ENCODE peak calls at places on chromosomes 6 and 20, in six cellular contexts. W is foreskin fibroblast, L is lung, P is IMR-90, B is BE2C, Q is brain microvascular endothelial cell. D is an unnamed sample.

GRCh38 chr20:61924211-61924857 is 141.3 kb downstream of the TAF4 start:
- DNase-seq in B (no peak), L (no peak), P (no peak), Q (no peak), W (no peak), D (no peak)

GRCh38 chr6:130776287-130776925 is 50.8 kb upstream of the SMLR1 start:
- DNase-seq in L (no peak), P (no peak), Q (no peak), B (no peak), W (no peak), D (no peak)

GRCh38 chr20:13684566-13685222 is 46.0 kb upstream of the TASP1 start:
- DNase-seq in Q (no peak), L (no peak), W (peak), B (no peak), P (no peak), D (no peak)

GRCh38 chr6:6631526-6632276 is 43.2 kb downstream of the LY86 start:
- DNase-seq in Q (no peak), L (no peak), B (peak), P (no peak), W (peak), D (peak)

GRCh38 chr6:157669747-157670216 is 153.3 kb upstream of the SNX9 start:
- DNase-seq in W (peak), Q (peak), P (peak), B (peak), L (peak), D (peak)

GRCh38 chr20:31870703-31871601 is 518 bp downstream of the TTLL9 start:
- DNase-seq in W (no peak), B (no peak), L (no peak), Q (no peak), P (no peak), D (no peak)

GRCh38 chr6:99637629-99638028 is 31.0 kb downstream of the PRDM13 start:
- DNase-seq in L (no peak), W (no peak), B (no peak), P (no peak), Q (no peak), D (no peak)

GRCh38 chr20:45629496-45630100 is at the start of gene WFDC10A:
- DNase-seq in L (peak), W (peak), B (peak), Q (peak), P (peak), D (no peak)

GRCh38 chr6:160198577-160199211 is 59.9 kb downstream of the SLC22A2 start:
- DNase-seq in B (no peak), L (no peak), P (no peak), W (no peak), Q (no peak), D (no peak)

GRCh38 chr20:47274449-47275108 is 81.9 kb downstream of the ZMYND8 start:
- DNase-seq in W (peak), L (no peak), B (no peak), Q (peak), P (peak), D (peak)

GRCh38 chr6:169778646-169779045 is 27.2 kb downstream of the ERMARD start:
- DNase-seq in P (no peak), B (no peak), L (peak), Q (no peak), W (no peak), D (no peak)

GRCh38 chr6:169779896-169780295 is 28.5 kb downstream of the ERMARD start:
- DNase-seq in L (no peak), Q (no peak), W (no peak), B (no peak), P (no peak), D (no peak)

GRCh38 chr6:169777896-169778295 is 26.5 kb downstream of the ERMARD start:
- DNase-seq in B (no peak), Q (no peak), W (no peak), P (no peak), L (peak), D (no peak)

GRCh38 chr6:169780571-169781091 is 29.2 kb downstream of the ERMARD start:
- DNase-seq in P (peak), L (no peak), W (no peak), B (no peak), Q (no peak), D (no peak)

DNA sequence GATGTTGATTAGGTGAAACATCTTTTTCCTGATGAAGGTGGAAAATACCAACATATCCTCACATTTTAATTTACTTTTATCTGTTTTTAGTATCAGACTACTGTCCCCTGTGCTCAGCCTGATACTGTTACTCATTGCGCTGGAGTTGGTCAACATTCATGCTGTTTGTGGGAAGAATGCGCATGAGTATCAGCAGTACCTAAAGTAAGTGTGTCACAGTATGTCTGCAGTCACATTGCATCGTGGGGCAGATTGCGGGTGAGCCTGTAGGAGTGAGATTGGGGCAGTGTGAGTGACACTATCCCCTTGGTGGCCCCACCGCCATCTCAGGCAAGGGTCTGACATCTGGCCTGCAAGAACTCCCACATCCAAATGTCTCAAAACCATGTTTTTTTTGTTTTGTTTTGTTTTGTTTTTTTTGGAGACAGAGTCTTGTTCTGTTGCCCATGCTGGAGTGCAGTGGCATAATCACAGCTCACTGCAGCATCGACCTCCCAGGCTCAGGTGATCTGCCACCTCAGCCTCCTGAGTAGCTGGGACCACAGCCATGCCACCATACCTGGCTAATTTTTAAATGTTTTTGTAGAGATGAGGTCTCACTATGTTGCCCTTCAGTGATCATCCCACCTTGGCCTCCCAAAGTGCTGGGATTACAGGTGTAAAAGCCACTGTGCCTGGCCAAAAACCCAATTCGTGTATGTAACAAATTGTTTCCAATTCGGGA is 27.8 kb downstream of the ERMARD start:
- DNase-seq in B (no peak), Q (no peak), L (no peak), W (no peak), P (no peak), D (no peak)
- H3K4me3 ChIP-seq in B (no peak), Q (no peak), L (no peak), W (no peak), P (no peak), D (no peak)

DNA sequence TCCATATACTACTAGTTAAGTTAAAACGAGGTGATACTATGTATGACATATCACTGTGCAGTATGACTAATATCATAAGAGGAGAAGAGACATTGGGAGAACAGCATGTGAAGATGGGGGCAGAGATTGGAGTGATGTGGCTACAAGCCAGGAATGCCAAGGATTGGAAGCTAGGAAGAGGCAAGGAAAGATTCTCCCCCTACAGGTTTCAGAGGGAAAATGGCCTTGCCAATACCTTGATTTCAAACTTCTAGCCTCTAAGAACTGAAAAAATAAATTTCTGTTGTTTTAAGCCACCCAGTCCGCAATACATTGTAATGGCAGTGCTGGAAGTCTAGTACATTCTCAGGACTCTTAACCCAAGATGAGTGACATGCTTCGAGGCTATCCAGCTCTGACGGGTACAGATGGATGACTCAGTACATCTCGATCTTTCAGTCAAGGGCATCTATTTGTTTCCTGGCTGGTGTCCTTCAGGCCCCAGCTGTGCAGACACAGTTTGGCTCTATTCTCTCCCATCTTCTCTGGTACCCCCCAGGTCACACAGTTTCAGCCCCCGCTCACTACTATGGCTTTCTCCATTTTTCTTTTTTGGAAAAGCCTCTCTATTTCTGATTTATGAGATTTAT is 55.5 kb upstream of the THEMIS start:
- DNase-seq in L (no peak), Q (no peak), B (no peak), P (no peak), W (no peak), D (no peak)
- TF ChIP-seq CTCF in L (no peak), Q (peak), B (peak), P (no peak), W (peak), D (peak)

DNA sequence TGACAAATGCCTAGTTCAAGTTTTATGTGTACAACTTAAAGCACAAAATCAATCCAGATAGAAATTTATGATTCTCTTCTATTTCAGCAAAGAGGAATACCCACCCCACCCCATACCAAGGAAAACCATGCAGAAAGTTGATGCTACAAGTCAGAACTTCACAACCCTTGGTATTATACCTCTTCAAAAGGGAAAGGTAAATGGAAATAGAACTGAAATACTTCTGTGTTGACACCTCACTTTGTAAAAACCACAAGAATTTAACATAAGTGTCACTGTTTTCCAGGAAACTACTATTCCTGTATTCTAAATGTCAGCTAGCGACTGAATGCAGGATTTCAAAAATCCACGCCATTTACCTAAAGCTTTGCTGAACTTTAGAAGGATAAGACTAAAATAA is 3.7 kb downstream of the CPNE1 start:
- DNase-seq in Q (no peak), W (no peak), B (no peak), P (no peak), L (no peak), D (no peak)
- H3K4me3 ChIP-seq in Q (no peak), W (peak), B (no peak), P (no peak), L (no peak), D (no peak)

GRCh38 chr20:3820048-3820900 is at the start of gene AP5S1:
- DNase-seq in W (peak), P (peak), Q (peak), B (peak), L (peak), D (peak)

GRCh38 chr20:3819413-3820047 is 817 bp upstream of the AP5S1 start:
- DNase-seq in W (no peak), P (no peak), L (no peak), Q (no peak), B (no peak), D (no peak)

GRCh38 chr20:3820901-3821727 is 767 bp downstream of the AP5S1 start:
- DNase-seq in P (no peak), L (no peak), W (no peak), B (no peak), Q (no peak), D (no peak)

GRCh38 chr20:3815703-3816315 is 4.5 kb upstream of the AP5S1 start:
- DNase-seq in Q (no peak), P (no peak), W (no peak), B (no peak), L (no peak), D (no peak)

GRCh38 chr20:3818155-3819151 is 1.9 kb upstream of the AP5S1 start:
- DNase-seq in B (peak), W (peak), L (peak), P (peak), Q (peak), D (no peak)
- TF ChIP-seq CTCF in B (peak), W (peak), L (no peak), P (peak), Q (peak), D (peak)

DNA sequence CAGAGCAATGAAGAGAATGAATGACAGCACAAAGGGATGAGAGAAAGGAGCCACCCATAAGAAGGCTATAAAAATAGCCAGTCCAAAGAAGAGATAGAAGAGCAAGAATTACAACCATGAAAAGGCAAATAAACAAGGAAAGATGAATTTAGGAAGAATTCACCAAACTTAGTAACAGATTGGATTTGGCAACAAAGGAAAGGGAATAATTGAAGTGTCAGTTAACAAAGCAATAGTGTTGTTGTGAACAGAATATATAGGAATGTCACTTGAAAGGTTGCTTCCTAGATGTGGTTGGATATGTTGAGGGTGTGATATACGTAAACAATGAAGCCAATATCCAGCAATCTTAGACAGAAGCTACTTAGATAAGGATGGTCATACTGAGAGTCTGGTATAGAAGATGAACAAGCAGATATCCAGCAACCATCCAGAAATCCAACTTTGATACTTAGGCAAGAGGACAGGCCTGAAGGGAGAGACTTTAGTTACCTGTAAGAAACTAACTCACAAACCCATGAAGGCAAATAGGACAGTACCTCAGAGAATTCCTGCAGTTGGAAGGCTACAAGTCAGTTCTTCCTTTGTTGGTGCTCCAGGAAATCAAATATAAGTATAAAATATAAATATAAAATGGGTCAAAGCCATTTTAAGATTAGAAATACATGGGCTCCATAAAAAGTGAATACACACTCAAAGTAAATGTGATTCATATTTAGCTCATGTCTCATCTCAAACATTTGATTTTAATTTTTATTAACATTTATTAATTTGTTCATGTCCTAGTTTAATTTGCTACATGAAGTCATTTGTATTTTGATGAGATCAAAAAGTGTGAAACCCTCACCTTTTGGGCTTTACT is 106.5 kb downstream of the HFE start:
- DNase-seq in L (no peak), B (no peak), Q (no peak), W (no peak), P (no peak), D (no peak)
- H3K4me3 ChIP-seq in L (no peak), B (no peak), Q (no peak), W (no peak), P (no peak), D (no peak)

DNA sequence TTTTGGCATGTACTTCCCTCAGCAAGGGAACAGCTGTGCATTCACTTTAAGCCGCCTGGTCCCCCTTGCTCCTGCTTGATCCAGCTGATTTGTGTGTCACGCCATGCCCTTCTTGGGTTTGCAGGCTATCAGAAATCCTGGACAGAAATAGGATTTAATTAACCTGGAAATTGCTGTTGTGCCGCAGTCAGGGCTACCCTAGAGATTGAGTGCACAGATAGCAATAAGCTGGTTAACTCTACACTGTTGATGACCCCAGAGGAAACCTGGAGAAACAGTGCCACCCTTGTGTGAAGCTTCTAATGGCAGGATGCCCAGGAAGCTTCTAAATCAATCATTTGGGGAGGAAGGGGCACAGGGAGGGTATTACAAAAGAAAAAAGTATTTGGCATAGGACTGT is 199.0 kb downstream of the JARID2 start:
- DNase-seq in W (no peak), B (peak), L (no peak), Q (no peak), P (no peak), D (no peak)
- TF ChIP-seq CTCF in W (no peak), B (peak), L (no peak), Q (peak), P (no peak), D (no peak)

DNA sequence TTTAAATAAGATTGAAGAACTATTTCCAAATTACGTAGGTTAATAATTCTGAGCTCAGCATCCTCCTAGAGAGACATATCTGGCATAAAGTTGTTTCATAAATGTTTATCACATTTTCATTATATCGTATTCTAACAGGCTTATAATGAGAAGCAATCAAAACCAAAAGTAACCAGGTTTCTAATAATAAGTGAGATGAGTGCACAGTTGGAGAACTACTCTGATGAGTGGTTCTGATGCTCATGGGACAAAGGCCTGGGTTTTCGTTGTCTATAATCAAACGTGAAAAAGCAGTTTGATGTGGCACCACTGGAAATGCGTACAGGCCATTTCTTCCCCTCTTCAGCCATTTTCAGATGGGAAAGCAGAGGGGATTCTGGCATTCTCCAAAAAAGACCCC is 4.7 kb upstream of the SERPINB6 start:
- DNase-seq in P (no peak), L (no peak), W (no peak), Q (no peak), B (no peak), D (no peak)
- H3K4me3 ChIP-seq in P (no peak), L (no peak), W (no peak), Q (no peak), B (no peak), D (no peak)

D was measured in AG09309.